ENCODE peak calls at places on chromosomes 1 and 21, in ten cellular contexts. K is activated naive CD8-positive, alpha-beta T cell treated with anti-CD3 and anti-CD28 coated beads, Interleukin-2, amount 50 U/mL, for 24 hours; L is activated B cell treated with CpG ODN at 0.5 μM for 24 hours; W is heart left ventricle; R is amygdala; T is stimulated activated CD4-positive, alpha-beta T cell treated with anti-CD3 and anti-CD28 coated beads, Interleukin-1b, Interleukin-23, amount 100 ng/mL, for 24 hours; J is bronchial epithelial cell; C is hepatocyte; Q is caudate nucleus; A is activated CD4-positive, alpha-beta memory T cell treated with anti-CD3 and anti-CD28 coated beads for 36 hours. I is an unnamed sample.

GRCh38 chr1:245575710-245576109 is 420.9 kb downstream of the KIF26B start:
- DNase-seq in L (no peak), J (peak; percentile 4), T (no peak), K (no peak), A (no peak), Q (no peak), W (no peak), C (no peak), R (no peak), I (peak; percentile 67)

GRCh38 chr1:183590225-183591191 is at the start of gene NCF2:
- DNase-seq in T (peak; percentile 7), W (peak; percentile 46), Q (no peak), R (no peak), C (no peak), L (peak; percentile 55), K (peak; percentile 37), J (peak; percentile 82), A (peak; percentile 71), I (peak; percentile 29)

GRCh38 chr1:194442911-194443310 is 1256.5 kb upstream of the B3GALT2 start:
- DNase-seq in K (no peak), A (no peak), Q (no peak), L (no peak), J (no peak), T (no peak), W (no peak), R (no peak), C (no peak), I (no peak)

GRCh38 chr21:45880097-45881068 is 101.2 kb upstream of the COL6A1 start:
- DNase-seq in R (no peak), J (peak; percentile 44), T (peak; percentile 66), W (peak; percentile 82), L (no peak), Q (peak; percentile 51), A (peak; percentile 86), C (peak; percentile 81), K (peak; percentile 77), I (peak; percentile 89)

GRCh38 chr1:222754386-222755139 is 17.6 kb downstream of the FAM177B start:
- DNase-seq in J (peak; percentile 92), Q (peak; percentile 16), K (no peak), W (peak; percentile 68), L (no peak), A (no peak), R (no peak), C (peak; percentile 71), T (no peak), I (peak; percentile 97)

GRCh38 chr1:115052454-115053083 is 22.9 kb downstream of the TSHB start:
- DNase-seq in W (peak; percentile 56), L (no peak), Q (no peak), T (peak; percentile 42), C (peak; percentile 81), R (no peak), A (peak; percentile 67), J (peak; percentile 73), K (peak; percentile 53), I (peak; percentile 67)

GRCh38 chr1:12296623-12297022 is 66.8 kb downstream of the VPS13D start:
- DNase-seq in T (no peak), R (no peak), A (no peak), L (no peak), C (no peak), K (no peak), W (no peak), J (peak; percentile 77), Q (no peak), I (peak; percentile 91)

GRCh38 chr21:45644041-45644906 is 749 bp downstream of the PCBP3 start:
- DNase-seq in K (peak; percentile 37), L (no peak), Q (no peak), A (peak; percentile 41), T (no peak), C (peak; percentile 57), J (no peak), W (no peak), R (no peak), I (no peak)

GRCh38 chr1:235739124-235739523 is 89.5 kb upstream of the GNG4 start:
- DNase-seq in K (no peak), W (no peak), J (peak; percentile 86), Q (no peak), L (no peak), R (no peak), C (no peak), A (no peak), T (no peak), I (peak; percentile 58)

GRCh38 chr1:156642265-156643185 is 608 bp downstream of the BCAN start:
- DNase-seq in C (no peak), Q (peak; percentile 52), A (no peak), L (no peak), J (no peak), T (no peak), K (no peak), R (no peak), W (no peak), I (no peak)

GRCh38 chr1:234683856-234684632 is 74.1 kb upstream of the IRF2BP2 start:
- DNase-seq in W (peak; percentile 78), K (no peak), A (no peak), Q (no peak), J (peak; percentile 93), R (no peak), C (peak; percentile 75), T (no peak), L (no peak), I (peak; percentile 73)

I was measured in choroid plexus epithelial cell.